ENCODE peak calls at places on chromosome 18, in eight cellular contexts. X is WERI-Rb-1, D is Panc1, K is AG10803, P is OCI-LY7, G is lower leg skin, I is lower lobe of right lung, E is AG04450. R is an unnamed sample.

GRCh38 chr18:58338961-58339722 is 289.7 kb downstream of the ALPK2 start:
- DNase-seq in X (no peak), D (no peak), K (peak), P (no peak), G (no peak), I (no peak), E (no peak), R (no peak)

GRCh38 chr18:59918320-59918755 is 18.5 kb downstream of the PMAIP1 start:
- DNase-seq in X (peak), D (no peak), K (peak), P (peak), G (peak), I (peak), E (no peak), R (no peak)

GRCh38 chr18:48488388-48488850 is 50.4 kb upstream of the CTIF start:
- DNase-seq in X (no peak), D (peak), K (peak), P (no peak), G (no peak), I (peak), E (peak), R (peak)

GRCh38 chr18:77320960-77321559 is 71.4 kb downstream of the GALR1 start:
- DNase-seq in X (no peak), D (no peak), K (no peak), P (no peak), G (no peak), I (no peak), E (no peak), R (no peak)

GRCh38 chr18:7908686-7909299 is 341.7 kb downstream of the PTPRM start:
- DNase-seq in X (no peak), D (no peak), K (no peak), P (no peak), G (no peak), I (no peak), E (no peak), R (no peak)

GRCh38 chr18:32930695-32931301 is 158.0 kb upstream of the KLHL14 start:
- DNase-seq in X (no peak), D (no peak), K (peak), P (peak), G (no peak), I (no peak), E (peak), R (no peak)

GRCh38 chr18:22254088-22254487 is 84.7 kb downstream of the GATA6 start:
- DNase-seq in X (no peak), D (no peak), K (no peak), P (no peak), G (no peak), I (no peak), E (no peak), R (no peak)

GRCh38 chr18:78627546-78628315 is 351.9 kb upstream of the SALL3 start:
- DNase-seq in X (peak), D (no peak), K (no peak), P (no peak), G (no peak), I (no peak), E (no peak), R (no peak)

GRCh38 chr18:29840101-29840500 is 1202.4 kb downstream of the DSC3 start:
- DNase-seq in X (no peak), D (no peak), K (peak), P (no peak), G (no peak), I (no peak), E (no peak), R (no peak)

GRCh38 chr18:59715966-59716369 is 18.7 kb upstream of the CCBE1 start:
- DNase-seq in X (no peak), D (peak), K (peak), P (no peak), G (no peak), I (no peak), E (peak), R (no peak)

GRCh38 chr18:73577365-73577764 is 570.3 kb downstream of the FBXO15 start:
- DNase-seq in X (no peak), D (no peak), K (peak), P (no peak), G (no peak), I (no peak), E (peak), R (no peak)

GRCh38 chr18:57837917-57838548 is 34.9 kb upstream of the ATP8B1 start:
- DNase-seq in X (no peak), D (no peak), K (no peak), P (no peak), G (no peak), I (no peak), E (no peak), R (no peak)

GRCh38 chr18:47750889-47751423 is 179.5 kb downstream of the SMAD2 start:
- DNase-seq in X (no peak), D (no peak), K (no peak), P (no peak), G (no peak), I (no peak), E (no peak), R (no peak)

GRCh38 chr18:23321996-23322395 is 131.1 kb upstream of the RIOK3 start:
- DNase-seq in X (no peak), D (no peak), K (peak), P (no peak), G (no peak), I (no peak), E (no peak), R (no peak)

GRCh38 chr18:28588884-28589549 is 412.1 kb upstream of the CDH2 start:
- DNase-seq in X (no peak), D (no peak), K (peak), P (no peak), G (no peak), I (no peak), E (no peak), R (no peak)

GRCh38 chr18:3821524-3821923 is 371.6 kb downstream of the TGIF1 start:
- DNase-seq in X (no peak), D (no peak), K (no peak), P (no peak), G (no peak), I (no peak), E (no peak), R (no peak)

GRCh38 chr18:59198215-59198614 is 21.7 kb upstream of the GRP start:
- DNase-seq in X (no peak), D (no peak), K (no peak), P (no peak), G (no peak), I (no peak), E (no peak), R (no peak)

GRCh38 chr18:69388222-69388621 is 12.5 kb upstream of the DOK6 start:
- DNase-seq in X (no peak), D (no peak), K (no peak), P (no peak), G (no peak), I (no peak), E (no peak), R (no peak)

GRCh38 chr18:31687529-31687928 is 3.1 kb upstream of the B4GALT6 start:
- DNase-seq in X (no peak), D (no peak), K (no peak), P (no peak), G (no peak), I (no peak), E (no peak), R (no peak)

GRCh38 chr18:58762781-58763171 is 91.5 kb downstream of the MALT1 start:
- DNase-seq in X (no peak), D (no peak), K (no peak), P (no peak), G (peak), I (no peak), E (no peak), R (peak)

GRCh38 chr18:9742588-9743131 is 34.6 kb downstream of the RAB31 start:
- DNase-seq in X (no peak), D (no peak), K (peak), P (no peak), G (no peak), I (no peak), E (no peak), R (no peak)

GRCh38 chr18:68564961-68565360 is 149.9 kb downstream of the TMX3 start:
- DNase-seq in X (no peak), D (no peak), K (peak), P (no peak), G (no peak), I (no peak), E (no peak), R (no peak)

GRCh38 chr18:25503567-25504081 is 151.7 kb upstream of the ZNF521 start:
- DNase-seq in X (peak), D (no peak), K (peak), P (no peak), G (peak), I (no peak), E (peak), R (no peak)

GRCh38 chr18:5424903-5425302 is 118.9 kb downstream of the EPB41L3 start:
- DNase-seq in X (no peak), D (no peak), K (peak), P (peak), G (no peak), I (no peak), E (no peak), R (no peak)

GRCh38 chr18:55405655-55406373 is 182.2 kb downstream of the TCF4 start:
- DNase-seq in X (no peak), D (no peak), K (peak), P (no peak), G (peak), I (peak), E (peak), R (peak)

GRCh38 chr18:32470136-32470712 is 458 bp downstream of the GAREM1 start:
- DNase-seq in X (peak), D (no peak), K (peak), P (peak), G (peak), I (peak), E (no peak), R (no peak)

GRCh38 chr18:57859314-57859713 is 56.2 kb upstream of the ATP8B1 start:
- DNase-seq in X (peak), D (no peak), K (no peak), P (peak), G (no peak), I (no peak), E (no peak), R (no peak)

GRCh38 chr18:44798433-44799048 is 117.9 kb downstream of the SETBP1 start:
- DNase-seq in X (no peak), D (no peak), K (no peak), P (no peak), G (no peak), I (no peak), E (no peak), R (no peak)

GRCh38 chr18:58896268-58896667 is 31.6 kb downstream of the ZNF532 start:
- DNase-seq in X (peak), D (no peak), K (no peak), P (peak), G (no peak), I (no peak), E (no peak), R (no peak)

GRCh38 chr18:34493099-34493544 is 217.0 kb upstream of the DTNA start:
- DNase-seq in X (peak), D (no peak), K (peak), P (no peak), G (peak), I (peak), E (no peak), R (peak)

DNA sequence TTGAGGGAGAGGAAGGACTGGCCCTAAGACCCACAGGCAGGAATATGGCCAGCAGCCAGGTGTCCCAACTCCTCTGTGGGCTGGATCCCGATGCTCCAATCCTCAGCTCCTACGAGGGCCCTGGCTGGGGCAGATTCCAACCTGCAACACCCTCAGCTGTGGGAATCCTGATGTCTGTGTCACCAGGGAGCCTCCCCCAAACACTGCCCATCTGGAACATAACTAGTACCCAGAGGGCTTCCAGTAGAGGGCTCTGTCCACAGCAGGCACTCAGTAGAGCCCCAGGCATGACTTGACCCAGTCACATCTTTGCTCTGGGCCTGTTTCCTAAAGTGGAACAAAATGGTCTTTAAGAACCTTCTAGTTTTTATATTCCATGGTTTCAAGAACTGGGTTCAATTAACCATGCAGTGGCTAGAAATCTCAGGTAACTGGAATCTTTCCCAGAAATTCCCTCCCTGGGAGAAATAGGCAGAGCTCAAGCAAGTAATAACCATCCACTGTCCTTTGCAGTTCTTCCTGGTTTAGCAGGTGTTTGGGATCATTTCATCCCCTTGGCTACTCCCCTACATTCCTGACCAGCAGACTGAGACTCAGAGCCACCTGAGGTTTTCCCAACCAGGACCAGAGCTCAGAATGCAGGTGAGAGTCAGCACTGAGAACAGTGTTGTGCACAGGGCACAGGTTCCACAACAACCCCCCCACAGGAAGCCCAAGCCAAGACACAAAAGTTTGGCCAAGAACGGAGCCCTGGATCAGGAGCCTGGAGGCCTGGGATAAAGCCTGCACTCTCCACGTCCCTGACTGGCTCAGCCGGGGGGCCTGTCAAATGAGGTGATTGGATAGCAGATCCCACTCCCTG is 20.8 kb upstream of the LOXHD1 start:
- DNase-seq in X (no peak), D (no peak), K (peak), P (no peak), G (no peak), I (no peak), E (no peak), R (no peak)
- TF ChIP-seq CTCF in X (peak), D (no peak), K (peak), P (peak), G (no peak), I (no peak), E (no peak), R (no peak)

GRCh38 chr18:54327818-54328217 is 29.8 kb downstream of the STARD6 start:
- DNase-seq in X (no peak), D (no peak), K (no peak), P (no peak), G (no peak), I (no peak), E (no peak), R (no peak)

GRCh38 chr18:54335638-54336173 is 22.0 kb downstream of the STARD6 start:
- DNase-seq in X (no peak), D (no peak), K (no peak), P (no peak), G (no peak), I (no peak), E (no peak), R (no peak)

GRCh38 chr18:54329787-54330186 is 27.9 kb downstream of the STARD6 start:
- DNase-seq in X (no peak), D (no peak), K (no peak), P (no peak), G (no peak), I (no peak), E (no peak), R (no peak)

DNA sequence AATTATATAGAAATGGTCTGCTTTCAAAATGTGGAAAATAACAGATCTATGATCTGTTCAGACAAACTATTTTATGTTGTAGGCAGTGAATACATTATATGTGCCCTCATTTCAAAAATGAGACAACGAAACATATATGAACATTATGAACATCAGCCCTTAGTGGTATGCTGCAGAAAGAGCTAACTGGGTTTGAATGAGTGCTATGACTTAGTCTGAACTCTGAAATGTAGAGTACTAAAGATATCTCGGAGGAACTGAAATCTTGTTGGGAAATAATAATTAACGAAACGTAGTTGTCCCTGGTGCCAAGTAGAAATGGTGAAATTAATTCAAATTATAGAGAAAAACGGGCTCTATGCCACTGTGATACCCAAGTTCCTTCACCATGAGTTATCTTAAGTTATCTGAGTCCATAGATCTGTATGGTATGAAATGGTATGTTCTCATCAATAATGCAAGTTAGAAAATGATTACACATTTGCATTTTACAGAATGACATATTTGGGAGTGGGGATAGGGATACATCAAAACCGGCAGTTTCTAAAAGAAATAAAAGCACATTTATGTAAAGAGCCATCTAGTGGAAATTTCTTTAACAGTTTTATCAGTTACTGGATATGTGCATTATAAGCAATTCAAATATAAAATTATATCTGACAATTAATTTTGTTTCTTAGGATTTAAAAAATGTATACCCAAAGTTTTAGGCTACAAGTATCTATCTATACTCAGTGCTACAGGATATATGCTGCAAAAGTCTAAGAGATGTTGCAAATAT is 26.7 kb downstream of the STARD6 start:
- DNase-seq in X (no peak), D (no peak), K (no peak), P (peak), G (no peak), I (no peak), E (no peak), R (no peak)
- TF ChIP-seq CTCF in X (no peak), D (no peak), K (peak), P (peak), G (no peak), I (no peak), E (peak), R (peak)

GRCh38 chr18:70931942-70932814 is 643.3 kb downstream of the SOCS6 start:
- DNase-seq in X (no peak), D (no peak), K (peak), P (peak), G (no peak), I (no peak), E (no peak), R (no peak)
- TF ChIP-seq CTCF in X (peak), D (peak), K (peak), P (peak), G (no peak), I (peak), E (peak), R (peak)

GRCh38 chr18:43664487-43665008 is 387.3 kb upstream of the SYT4 start:
- DNase-seq in X (no peak), D (no peak), K (no peak), P (no peak), G (no peak), I (no peak), E (no peak), R (no peak)

GRCh38 chr18:43663159-43663558 is 385.9 kb upstream of the SYT4 start:
- DNase-seq in X (no peak), D (no peak), K (no peak), P (no peak), G (no peak), I (no peak), E (no peak), R (no peak)

GRCh38 chr18:43665239-43665788 is 388.0 kb upstream of the SYT4 start:
- DNase-seq in X (no peak), D (no peak), K (peak), P (no peak), G (no peak), I (no peak), E (peak), R (no peak)

GRCh38 chr18:43662657-43663056 is 385.4 kb upstream of the SYT4 start:
- DNase-seq in X (no peak), D (no peak), K (peak), P (no peak), G (no peak), I (no peak), E (peak), R (no peak)

DNA sequence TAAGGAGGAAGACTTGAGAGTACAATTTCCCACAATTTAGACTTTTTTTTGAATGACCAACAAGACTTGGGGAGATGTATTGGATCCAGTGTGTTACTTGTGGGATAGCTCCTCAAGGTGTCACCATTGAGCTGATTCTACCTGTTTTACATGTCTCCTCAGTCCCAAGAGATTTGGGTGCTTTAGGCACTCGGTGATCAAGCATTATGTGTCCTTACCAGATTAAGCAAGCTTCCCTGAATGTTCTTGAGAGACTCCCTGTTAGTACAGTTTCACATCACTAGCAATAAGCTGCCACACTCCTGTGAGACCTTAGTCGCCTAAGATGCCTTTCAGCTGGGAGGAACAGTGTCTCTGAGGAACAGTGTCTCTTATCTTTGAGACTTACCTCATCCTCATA is 384.3 kb upstream of the SYT4 start:
- DNase-seq in X (peak), D (peak), K (peak), P (peak), G (no peak), I (no peak), E (peak), R (no peak)
- TF ChIP-seq CTCF in X (peak), D (peak), K (peak), P (peak), G (no peak), I (peak), E (peak), R (peak)

GRCh38 chr18:35497334-35498197 is at the start of gene INO80C:
- DNase-seq in X (peak), D (peak), K (peak), P (peak), G (peak), I (peak), E (peak), R (peak)
- TF ChIP-seq CTCF in X (no peak), D (no peak), K (no peak), P (no peak), G (no peak), I (no peak), E (no peak), R (no peak)

GRCh38 chr18:35938562-35938961 is 33.9 kb upstream of the RMP24 start:
- DNase-seq in X (no peak), D (no peak), K (no peak), P (no peak), G (no peak), I (no peak), E (no peak), R (no peak)
- TF ChIP-seq CTCF in X (no peak), D (no peak), K (no peak), P (no peak), G (no peak), I (no peak), E (no peak), R (no peak)

R was measured in osteocyte.